ENCODE peak calls at places on chromosomes 13 and 19, in seven cellular contexts. A is adrenal gland, R is osteocyte, F is tibial artery, G is nephron progenitor cell, H is stomach, K is colonic mucosa. Y is an unnamed sample.

GRCh38 chr13:80830431-80830830 is 489.5 kb upstream of the SPRY2 start:
- DNase-seq in A (no peak), R (no peak), F (no peak), G (no peak), H (no peak), K (no peak), Y (no peak)

GRCh38 chr13:35818577-35819165 is 312.5 kb downstream of the DCLK1 start:
- DNase-seq in A (no peak), R (no peak), F (no peak), G (no peak), H (no peak), K (no peak), Y (peak; percentile 23)

GRCh38 chr13:98794498-98794897 is 42.0 kb upstream of the SLC15A1 start:
- DNase-seq in A (no peak), R (peak; percentile 66), F (no peak), G (no peak), H (no peak), K (no peak), Y (no peak)

GRCh38 chr19:30428856-30429255 is 56.7 kb downstream of the ZNF536 start:
- DNase-seq in A (no peak), R (peak; percentile 68), F (no peak), G (no peak), H (no peak), K (no peak), Y (no peak)

GRCh38 chr13:28147489-28147888 is 9.1 kb downstream of the PAN3 start:
- DNase-seq in A (no peak), R (no peak), F (no peak), G (no peak), H (no peak), K (no peak), Y (peak; percentile 18)

GRCh38 chr13:98829541-98829940 is 77.1 kb upstream of the SLC15A1 start:
- DNase-seq in A (no peak), R (no peak), F (no peak), G (no peak), H (no peak), K (no peak), Y (no peak)

GRCh38 chr13:84641491-84641890 is 759.2 kb upstream of the SLITRK1 start:
- DNase-seq in A (no peak), R (no peak), F (no peak), G (no peak), H (no peak), K (no peak), Y (peak; percentile 24)

GRCh38 chr19:29537601-29538000 is 11.8 kb downstream of the VSTM2B start:
- DNase-seq in A (no peak), R (no peak), F (peak; percentile 50), G (no peak), H (peak; percentile 4), K (no peak), Y (no peak)

GRCh38 chr19:2041436-2041685 is 9.7 kb downstream of the MKNK2 start:
- DNase-seq in A (peak; percentile 32), R (no peak), F (no peak), G (no peak), H (no peak), K (no peak), Y (no peak)

GRCh38 chr13:99264053-99264452 is 5.9 kb upstream of the GPR18 start:
- DNase-seq in A (no peak), R (no peak), F (no peak), G (no peak), H (no peak), K (no peak), Y (no peak)

GRCh38 chr19:33962161-33962560 is 165.5 kb downstream of the KCTD15 start:
- DNase-seq in A (no peak), R (no peak), F (no peak), G (no peak), H (no peak), K (no peak), Y (no peak)

DNA sequence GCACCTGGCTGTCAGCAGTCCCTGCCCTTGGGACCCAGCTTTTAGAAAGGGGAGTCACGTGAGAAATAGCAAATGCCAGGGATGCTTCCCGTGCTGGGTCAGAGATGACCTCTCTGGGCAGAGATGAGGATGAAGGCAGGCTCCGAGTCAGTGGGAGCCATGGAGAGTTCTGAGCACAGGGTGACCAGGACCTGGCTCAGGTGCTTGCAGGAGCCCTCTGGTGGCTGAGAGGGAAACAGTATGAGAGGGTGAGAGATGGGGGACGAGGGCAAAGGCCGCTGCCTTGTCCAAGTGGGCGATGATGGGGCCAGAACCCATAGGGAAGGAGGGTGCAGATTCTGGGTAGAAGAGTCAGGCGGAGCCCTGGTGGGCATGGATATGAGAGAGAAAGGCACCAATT is 15.8 kb downstream of the TMED1 start:
- DNase-seq in A (no peak), R (no peak), F (no peak), G (no peak), H (no peak), K (no peak), Y (no peak)
- TF ChIP-seq CTCF in A (no peak), R (peak; percentile 32), F (no peak), G (no peak), H (peak; percentile 6), K (peak; percentile 12), Y (peak; percentile 42)

DNA sequence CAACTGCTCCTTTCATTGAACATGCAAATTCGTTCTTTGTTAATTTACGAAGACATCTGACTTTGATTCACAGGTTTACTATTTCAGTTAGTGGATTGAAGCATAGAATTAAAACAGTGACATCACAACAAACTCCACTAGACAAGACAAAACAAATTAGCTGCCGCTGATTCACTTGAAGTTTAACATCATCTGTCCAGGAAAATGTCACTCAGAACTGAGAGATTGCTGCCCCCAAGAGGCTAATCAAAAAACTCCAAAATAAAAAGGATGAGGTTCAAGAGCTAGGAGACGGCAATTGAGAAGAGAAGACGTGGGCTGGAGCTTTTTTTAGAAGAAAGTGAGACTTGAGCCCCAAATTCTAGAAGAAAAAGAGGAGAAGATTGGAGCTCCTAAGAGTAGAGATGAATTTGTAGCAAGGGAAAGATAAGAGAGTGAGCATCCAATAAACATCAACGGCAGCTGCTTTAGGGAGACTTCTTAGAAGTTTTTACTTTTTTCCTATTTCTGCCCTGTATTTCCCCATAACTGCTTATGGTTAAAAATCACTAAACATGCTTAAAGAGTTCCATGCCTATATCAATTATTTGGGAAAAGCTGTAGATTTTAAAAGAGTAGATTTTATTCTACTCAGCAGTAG is 40.8 kb upstream of the TPP2 start:
- DNase-seq in A (no peak), R (no peak), F (no peak), G (no peak), H (no peak), K (no peak), Y (peak; percentile 36)
- TF ChIP-seq CTCF in A (peak; percentile 36), R (peak; percentile 63), F (peak; percentile 37), G (peak; percentile 36), H (peak; percentile 25), K (peak; percentile 16), Y (peak; percentile 83)

GRCh38 chr19:40521276-40521675 is 54.5 kb downstream of the SPTBN4 start:
- DNase-seq in A (no peak), R (no peak), F (no peak), G (no peak), H (no peak), K (no peak), Y (no peak)
- TF ChIP-seq CTCF in A (no peak), R (peak; percentile 44), F (peak; percentile 21), G (no peak), H (no peak), K (no peak), Y (peak; percentile 53)

GRCh38 chr19:14097532-14098151 is 7.1 kb upstream of the SAMD1 start:
- DNase-seq in A (no peak), R (no peak), F (no peak), G (no peak), H (no peak), K (no peak), Y (no peak)
- TF ChIP-seq CTCF in A (peak; percentile 29), R (peak; percentile 23), F (peak; percentile 6), G (no peak), H (no peak), K (no peak), Y (peak; percentile 36)

DNA sequence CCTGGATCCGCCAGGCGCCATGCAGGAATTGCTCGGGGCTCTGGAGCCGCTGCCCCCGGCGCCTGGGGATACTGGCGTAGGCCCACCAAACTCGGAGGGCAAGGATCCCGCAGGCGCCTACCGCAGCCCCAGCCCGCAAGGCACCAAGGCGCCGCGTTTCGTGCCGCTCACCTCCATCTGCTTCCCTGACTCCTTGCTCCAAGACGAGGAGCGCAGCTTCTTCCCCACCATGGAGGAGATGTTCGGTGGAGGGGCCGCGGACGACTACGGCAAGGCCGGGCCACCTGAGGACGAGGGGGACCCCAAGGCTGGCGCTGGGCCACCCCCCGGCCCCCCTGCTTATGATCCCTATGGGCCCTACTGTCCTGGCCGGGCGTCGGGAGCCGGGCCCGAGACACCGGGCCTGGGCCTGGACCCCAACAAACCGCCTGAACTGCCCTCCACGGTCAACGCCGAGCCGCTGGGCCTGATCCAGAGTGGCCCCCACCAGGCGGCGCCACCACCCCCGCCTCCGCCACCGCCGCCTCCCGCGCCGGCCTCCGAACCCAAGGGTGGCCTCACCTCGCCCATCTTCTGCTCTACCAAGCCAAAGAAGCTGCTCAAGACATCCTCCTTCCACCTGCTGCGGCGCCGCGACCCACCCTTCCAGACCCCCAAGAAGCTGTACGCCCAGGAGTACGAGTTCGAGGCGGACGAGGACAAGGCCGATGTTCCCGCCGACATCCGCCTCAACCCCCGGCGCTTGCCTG is 6.1 kb downstream of the PRR12 start:
- DNase-seq in A (no peak), R (no peak), F (no peak), G (no peak), H (no peak), K (no peak), Y (no peak)
- TF ChIP-seq CTCF in A (no peak), R (no peak), F (no peak), G (no peak), H (no peak), K (no peak), Y (no peak)